ENCODE peak calls at places on chromosomes 6 and 20, in eight cellular contexts. M, B, E, F, G, U, Z and P are unnamed samples.

GRCh38 chr6:24951831-24952299 is 16.1 kb upstream of the RIPOR2 start:
- DNase-seq in E (no peak), F (no peak), B (no peak), U (no peak), M (no peak), G (no peak), Z (no peak), P (no peak)

GRCh38 chr6:79423216-79423615 is 114.0 kb downstream of the LCA5 start:
- DNase-seq in M (no peak), Z (no peak), G (no peak), U (no peak), F (no peak), B (no peak), E (no peak), P (peak; percentile 24)

GRCh38 chr20:46573788-46574581 is 23.5 kb upstream of the OCSTAMP start:
- DNase-seq in M (no peak), F (no peak), G (no peak), E (no peak), Z (no peak), U (no peak), B (no peak), P (peak; percentile 35)

GRCh38 chr6:2307794-2308193 is 62.4 kb upstream of the GMDS start:
- DNase-seq in F (no peak), B (no peak), Z (no peak), U (no peak), G (no peak), M (no peak), E (no peak), P (no peak)

GRCh38 chr6:12958052-12958706 is 241.6 kb downstream of the PHACTR1 start:
- DNase-seq in U (peak; percentile 19), F (no peak), Z (no peak), B (peak; percentile 54), G (no peak), E (no peak), M (no peak), P (peak; percentile 68)

GRCh38 chr6:34243901-34244884 is 4.6 kb downstream of the SMIM29 start:
- DNase-seq in E (peak; percentile 89), Z (no peak), U (peak; percentile 98), F (no peak), G (peak; percentile 97), B (peak; percentile 94), M (no peak), P (peak; percentile 92)

GRCh38 chr20:44167736-44168135 is 19.3 kb downstream of the JPH2 start:
- DNase-seq in B (no peak), M (no peak), F (no peak), E (no peak), G (no peak), Z (no peak), U (no peak), P (no peak)

GRCh38 chr6:14022673-14023072 is 94.9 kb upstream of the CD83 start:
- DNase-seq in Z (no peak), E (no peak), U (no peak), F (no peak), M (no peak), G (no peak), B (no peak), P (no peak)

GRCh38 chr6:168870982-168871381 is 382.7 kb downstream of the THBS2 start:
- DNase-seq in B (no peak), Z (no peak), M (no peak), U (no peak), F (no peak), E (no peak), G (no peak), P (no peak)

GRCh38 chr6:119348308-119349040 is 1.1 kb downstream of the MAN1A1 start:
- DNase-seq in U (peak; percentile 51), Z (no peak), M (no peak), G (no peak), E (peak; percentile 69), B (peak; percentile 20), F (peak; percentile 5), P (peak; percentile 30)

GRCh38 chr20:58713801-58714339 is 21.3 kb downstream of the NPEPL1 start:
- DNase-seq in E (peak; percentile 60), G (no peak), M (no peak), U (no peak), Z (no peak), F (no peak), B (no peak), P (no peak)

GRCh38 chr6:116615937-116616756 is at the start of gene RSPH4A:
- DNase-seq in M (peak; percentile 78), F (peak; percentile 87), U (peak; percentile 93), E (peak; percentile 91), B (peak; percentile 96), G (peak; percentile 94), Z (peak; percentile 100), P (peak; percentile 98)

GRCh38 chr6:33628401-33628964 is 7.4 kb downstream of the ITPR3 start:
- DNase-seq in M (no peak), U (no peak), Z (peak; percentile 75), B (no peak), E (peak; percentile 38), G (no peak), F (peak; percentile 89), P (no peak)

GRCh38 chr20:58480455-58481356 is 34.5 kb downstream of the APCDD1L start:
- DNase-seq in Z (no peak), B (no peak), F (no peak), U (no peak), M (no peak), G (no peak), E (no peak), P (no peak)

GRCh38 chr6:27295301-27296079 is 16.6 kb downstream of the POM121L2 start:
- DNase-seq in B (peak; percentile 57), M (peak; percentile 95), Z (no peak), U (peak; percentile 91), E (no peak), F (no peak), G (peak; percentile 88), P (peak; percentile 37)

GRCh38 chr20:54221996-54222890 is 14.4 kb downstream of the PFDN4 start:
- DNase-seq in F (peak; percentile 38), Z (peak; percentile 24), U (no peak), M (no peak), E (no peak), B (peak; percentile 14), G (no peak), P (peak; percentile 37)

GRCh38 chr6:37209461-37210205 is 39.7 kb downstream of the PIM1 start:
- DNase-seq in F (no peak), G (no peak), U (no peak), M (no peak), E (no peak), B (no peak), Z (no peak), P (no peak)

GRCh38 chr6:154754152-154754551 is 20.9 kb downstream of the SCAF8 start:
- DNase-seq in B (peak; percentile 41), Z (no peak), M (no peak), F (no peak), G (peak; percentile 87), U (peak; percentile 49), E (no peak), P (peak; percentile 55)

GRCh38 chr6:150074651-150075416 is 5.9 kb upstream of the ULBP3 start:
- DNase-seq in B (no peak), F (no peak), M (no peak), G (no peak), U (no peak), Z (no peak), E (peak; percentile 25), P (peak; percentile 9)

GRCh38 chr6:144417686-144418085 is 132.6 kb downstream of the UTRN start:
- DNase-seq in Z (peak; percentile 27), B (peak; percentile 48), G (peak; percentile 60), F (no peak), E (no peak), U (no peak), M (no peak), P (peak; percentile 49)

GRCh38 chr6:38509713-38510112 is 130.0 kb downstream of the BTBD9 start:
- DNase-seq in B (no peak), F (no peak), E (no peak), G (peak; percentile 67), Z (no peak), U (peak; percentile 17), M (no peak), P (no peak)

GRCh38 chr20:51934301-51935002 is 132.1 kb upstream of the SALL4 start:
- DNase-seq in B (peak; percentile 46), E (no peak), U (no peak), M (no peak), Z (no peak), G (no peak), F (no peak), P (peak; percentile 81)

GRCh38 chr20:24033151-24033550 is 44.6 kb upstream of the GGTLC1 start:
- DNase-seq in M (no peak), G (no peak), Z (no peak), B (no peak), F (no peak), E (no peak), U (no peak), P (no peak)

GRCh38 chr6:101150226-101150625 is 243.3 kb upstream of the GRIK2 start:
- DNase-seq in G (no peak), E (no peak), Z (no peak), F (no peak), B (no peak), M (no peak), U (no peak), P (no peak)